ENCODE peak calls at places on chromosomes 3 and 15, in four cellular contexts. C, A, D and F are unnamed samples.

GRCh38 chr3:3177861-3178497 is 1.5 kb downstream of the CRBN start:
- DNase-seq in C (no peak), D (no peak), A (no peak), F (no peak)

GRCh38 chr3:54053201-54053600 is 69.2 kb upstream of the CACNA2D3 start:
- DNase-seq in C (no peak), A (no peak), D (no peak), F (no peak)

GRCh38 chr3:140420621-140421357 is 257.1 kb upstream of the TRIM42 start:
- DNase-seq in A (no peak), C (no peak), D (no peak), F (peak; percentile 30)

GRCh38 chr3:52041118-52041847 is 15.1 kb downstream of the DUSP7 start:
- DNase-seq in A (no peak), D (no peak), C (no peak), F (no peak)

GRCh38 chr3:182793663-182794454 is 555 bp downstream of the ATP11B start:
- DNase-seq in D (peak; percentile 73), C (peak; percentile 12), A (peak; percentile 90), F (peak; percentile 41)

GRCh38 chr15:89652666-89653065 is 2.6 kb downstream of the KIF7 start:
- DNase-seq in A (no peak), C (no peak), D (no peak), F (no peak)

GRCh38 chr3:78668302-78668701 is 1099.5 kb downstream of the ROBO1 start:
- DNase-seq in C (no peak), A (no peak), D (no peak), F (no peak)

GRCh38 chr15:94848054-94848453 is 616.7 kb downstream of the MCTP2 start:
- DNase-seq in A (no peak), C (no peak), D (no peak), F (no peak)

GRCh38 chr3:106249159-106249558 is 380.3 kb upstream of the CBLB start:
- DNase-seq in C (no peak), D (no peak), A (no peak), F (no peak)

GRCh38 chr15:45868109-45868691 is 233.4 kb downstream of the SQOR start:
- DNase-seq in C (no peak), D (no peak), A (no peak), F (no peak)

GRCh38 chr3:107142171-107142570 is 235.1 kb upstream of the CCDC54 start:
- DNase-seq in A (no peak), D (no peak), C (no peak), F (no peak)

GRCh38 chr3:32421991-32422859 is 30.6 kb downstream of the CMTM7 start:
- DNase-seq in D (peak; percentile 68), C (peak; percentile 80), A (peak; percentile 86), F (peak; percentile 84)

GRCh38 chr15:69896606-69897005 is 201.1 kb downstream of the TLE3 start:
- DNase-seq in D (no peak), C (no peak), A (no peak), F (no peak)

GRCh38 chr3:178202199-178202598 is 334.0 kb upstream of the KCNMB2 start:
- DNase-seq in D (no peak), C (no peak), A (no peak), F (peak; percentile 2)

GRCh38 chr3:112381673-112382542 is 49.0 kb downstream of the CD200 start:
- DNase-seq in D (no peak), C (no peak), A (no peak), F (no peak)

GRCh38 chr3:4826237-4827100 is 152.8 kb upstream of the BHLHE40 start:
- DNase-seq in A (no peak), C (peak; percentile 50), D (peak; percentile 88), F (peak; percentile 49)

GRCh38 chr15:23734856-23735255 is 47.8 kb upstream of the NDN start:
- DNase-seq in D (no peak), A (no peak), C (no peak), F (no peak)

GRCh38 chr3:14042680-14043079 is 82.0 kb downstream of the CHCHD4 start:
- DNase-seq in C (no peak), A (no peak), D (no peak), F (no peak)

GRCh38 chr15:66126057-66126855 is 127.3 kb downstream of the MEGF11 start:
- DNase-seq in A (no peak), C (no peak), D (no peak), F (no peak)

GRCh38 chr3:127669541-127670228 is 3.1 kb upstream of the ABTB1 start:
- DNase-seq in A (peak; percentile 75), C (no peak), D (no peak), F (no peak)

GRCh38 chr3:125141596-125142417 is 70.7 kb downstream of the SLC12A8 start:
- DNase-seq in A (peak; percentile 95), D (peak; percentile 65), C (no peak), F (peak; percentile 71)

GRCh38 chr15:41585140-41586047 is 26.4 kb downstream of the TYRO3 start:
- DNase-seq in A (peak; percentile 75), C (peak; percentile 20), D (peak; percentile 64), F (peak; percentile 52)

GRCh38 chr3:5710718-5711117 is 523.2 kb downstream of the EDEM1 start:
- DNase-seq in A (no peak), C (no peak), D (no peak), F (no peak)

GRCh38 chr3:66431494-66431893 is 69.3 kb downstream of the LRIG1 start:
- DNase-seq in A (no peak), C (no peak), D (no peak), F (no peak)

GRCh38 chr15:81160312-81161214 is 26.5 kb downstream of the CFAP161 start:
- DNase-seq in A (no peak), C (peak; percentile 85), D (no peak), F (peak; percentile 50)

GRCh38 chr15:71375934-71376333 is 260.7 kb downstream of the THSD4 start:
- DNase-seq in D (no peak), C (no peak), A (no peak), F (no peak)

GRCh38 chr3:103112273-103112672 is 677.5 kb downstream of the ZPLD1 start:
- DNase-seq in A (no peak), C (no peak), D (no peak), F (no peak)

GRCh38 chr3:197427013-197427412 is 128.6 kb upstream of the DLG1 start:
- DNase-seq in A (no peak), C (no peak), D (no peak), F (no peak)

GRCh38 chr15:38746211-38746610 is 181.6 kb upstream of the RASGRP1 start:
- DNase-seq in D (no peak), A (no peak), C (no peak), F (no peak)

GRCh38 chr3:48926425-48927392 is 8.1 kb downstream of the ARIH2 start:
- DNase-seq in C (no peak), A (no peak), D (no peak), F (no peak)

GRCh38 chr3:173289072-173289471 is 108.5 kb upstream of the NLGN1 start:
- DNase-seq in C (no peak), A (no peak), D (no peak), F (no peak)

GRCh38 chr3:192819001-192819569 is 91.7 kb upstream of the FGF12 start:
- DNase-seq in D (no peak), A (no peak), C (no peak), F (peak; percentile 37)

GRCh38 chr3:56302417-56302816 is 165.8 kb downstream of the ERC2 start:
- DNase-seq in D (no peak), C (no peak), A (no peak), F (no peak)

GRCh38 chr3:46496745-46497555 is 826 bp upstream of the RTP3 start:
- DNase-seq in C (no peak), A (no peak), D (no peak), F (no peak)

GRCh38 chr15:68205949-68206539 is 912 bp upstream of the CALML4 start:
- DNase-seq in D (peak; percentile 86), A (peak; percentile 83), C (peak; percentile 53), F (peak; percentile 50)

GRCh38 chr3:132593950-132594328 is 3.1 kb upstream of the ACKR4 start:
- DNase-seq in D (no peak), A (no peak), C (no peak), F (peak; percentile 20)
- TF ChIP-seq CTCF in D (no peak), A (no peak), C (no peak), F (no peak)

GRCh38 chr3:45095916-45096526 is 50.2 kb downstream of the CDCP1 start:
- DNase-seq in A (no peak), C (no peak), D (no peak), F (peak; percentile 33)

GRCh38 chr3:45088959-45089358 is 57.2 kb downstream of the CDCP1 start:
- DNase-seq in D (no peak), A (no peak), C (no peak), F (no peak)

GRCh38 chr3:45088543-45088942 is 57.6 kb downstream of the CDCP1 start:
- DNase-seq in D (no peak), C (no peak), A (no peak), F (no peak)

GRCh38 chr3:45090855-45091254 is 55.3 kb downstream of the CDCP1 start:
- DNase-seq in C (no peak), A (no peak), D (no peak), F (no peak)

GRCh38 chr3:45092132-45093031 is 53.8 kb downstream of the CDCP1 start:
- DNase-seq in A (no peak), C (no peak), D (peak; percentile 65), F (no peak)
- TF ChIP-seq POLR2A in A (no peak), C (no peak), D (no peak), F (no peak)

GRCh38 chr3:104437891-104438290 is 928.8 kb upstream of the ALCAM start:
- DNase-seq in D (no peak), C (no peak), A (no peak), F (no peak)

GRCh38 chr3:104438761-104439160 is 927.9 kb upstream of the ALCAM start:
- DNase-seq in C (no peak), A (no peak), D (no peak), F (no peak)

GRCh38 chr3:104436536-104436935 is 930.2 kb upstream of the ALCAM start:
- DNase-seq in D (no peak), A (no peak), C (no peak), F (no peak)

DNA sequence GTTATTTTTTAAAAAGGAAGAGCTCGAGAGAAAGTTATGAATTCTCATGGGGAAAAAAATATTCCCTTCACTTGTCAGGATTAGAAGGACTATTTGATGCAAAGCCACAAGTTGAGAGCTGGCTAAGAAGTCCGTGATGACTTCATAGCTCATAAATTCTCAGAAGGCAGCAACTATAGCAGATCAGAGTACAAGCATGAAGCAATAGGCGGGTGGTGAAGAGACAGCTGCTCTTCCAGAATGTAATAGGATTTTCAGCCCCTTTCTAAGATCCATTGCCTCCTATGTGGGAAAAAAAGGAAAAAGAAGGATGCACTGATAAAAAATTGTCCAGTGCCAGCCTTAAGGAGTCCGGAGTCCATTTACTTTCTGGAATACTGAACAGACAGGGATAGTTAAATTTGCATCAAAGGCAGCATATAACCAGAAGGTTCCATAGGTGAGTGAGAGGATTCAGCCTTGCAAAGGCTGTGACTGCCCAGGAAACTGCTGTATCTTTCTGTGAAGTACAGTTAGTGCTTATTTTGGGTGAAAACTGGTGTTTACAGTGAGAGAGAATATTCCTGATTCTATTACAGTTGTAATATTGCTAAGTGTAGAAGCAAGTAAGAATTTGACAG is 929.5 kb upstream of the ALCAM start:
- DNase-seq in C (no peak), A (no peak), D (no peak), F (peak; percentile 1)
- H3K27ac ChIP-seq in C (peak overlapping the region; percentile 68), A (no peak overlapping the region), D (no peak overlapping the region), F (no peak overlapping the region)

GRCh38 chr15:99909914-99910313 is 176.7 kb upstream of the LYSMD4 start:
- DNase-seq in A (no peak), D (no peak), C (no peak), F (no peak)
- TF ChIP-seq CTCF in A (no peak), D (no peak), C (no peak), F (no peak)